ENCODE peak calls at places on chromosome 19, in eight cellular contexts. Q is H9, C is HCT116, J is PC-3, Z is neural progenitor cell, R is neuronal stem cell, S is PC-9, V is IMR-90. H is an unnamed sample. For H3K9me3, the result is how much of the 10 kb centered on the place peaks cover.

GRCh38 chr19:41377977-41378707 is 1.8 kb downstream of the TMEM91 start:
- DNase-seq in Q (peak), C (no peak), J (no peak), Z (peak), R (no peak), S (no peak), V (no peak), H (no peak)

GRCh38 chr19:55350620-55351315 is 3.8 kb downstream of the COX6B2 start:
- DNase-seq in Q (no peak), C (no peak), J (no peak), Z (no peak), R (no peak), S (no peak), V (no peak), H (no peak)

GRCh38 chr19:35037716-35038622 is 3.6 kb upstream of the HPN start:
- DNase-seq in Q (no peak), C (no peak), J (no peak), Z (no peak), R (no peak), S (no peak), V (no peak), H (no peak)

GRCh38 chr19:41364546-41365391 is 820 bp upstream of the B9D2 start:
- DNase-seq in Q (no peak), C (no peak), J (no peak), Z (no peak), R (no peak), S (no peak), V (peak), H (no peak)

GRCh38 chr19:5395996-5396939 is 55.7 kb upstream of the PTPRS start:
- DNase-seq in Q (no peak), C (no peak), J (no peak), Z (peak), R (no peak), S (no peak), V (no peak), H (no peak)

GRCh38 chr19:4233282-4233853 is 4.0 kb downstream of the EBI3 start:
- DNase-seq in Q (peak), C (peak), J (peak), Z (peak), R (no peak), S (no peak), V (peak), H (peak)

GRCh38 chr19:42412223-42412622 is 15.0 kb downstream of the LIPE start:
- DNase-seq in Q (no peak), C (no peak), J (no peak), Z (peak), R (no peak), S (peak), V (no peak), H (no peak)

GRCh38 chr19:9883231-9883758 is 48.2 kb downstream of the PIN1 start:
- DNase-seq in Q (peak), C (peak), J (peak), Z (peak), R (peak), S (peak), V (no peak), H (no peak)

GRCh38 chr19:46394398-46394797 is 19.0 kb downstream of the CCDC8 start:
- DNase-seq in Q (no peak), C (no peak), J (no peak), Z (no peak), R (no peak), S (no peak), V (no peak), H (peak)

GRCh38 chr19:11382898-11383705 is 1.0 kb downstream of the EPOR start:
- DNase-seq in Q (peak), C (peak), J (peak), Z (peak), R (no peak), S (no peak), V (no peak), H (no peak)

GRCh38 chr19:2743099-2743498 is 3.3 kb upstream of the SLC39A3 start:
- DNase-seq in Q (no peak), C (no peak), J (no peak), Z (no peak), R (no peak), S (no peak), V (no peak), H (no peak)

GRCh38 chr19:8081569-8082550 is 29.3 kb downstream of the CCL25 start:
- DNase-seq in Q (no peak), C (no peak), J (no peak), Z (no peak), R (no peak), S (no peak), V (no peak), H (no peak)

GRCh38 chr19:44757057-44757734 is 8.7 kb downstream of the BCL3 start:
- DNase-seq in Q (no peak), C (no peak), J (no peak), Z (peak), R (no peak), S (no peak), V (peak), H (peak)

GRCh38 chr19:44943801-44944249 is 1.8 kb downstream of the APOC4 start:
- DNase-seq in Q (no peak), C (no peak), J (no peak), Z (no peak), R (no peak), S (no peak), V (no peak), H (no peak)

GRCh38 chr19:482186-483041 is 13.9 kb upstream of the MADCAM1 start:
- DNase-seq in Q (no peak), C (no peak), J (no peak), Z (peak), R (no peak), S (no peak), V (no peak), H (no peak)

GRCh38 chr19:13029301-13029880 is 34.1 kb downstream of the NFIX start:
- DNase-seq in Q (no peak), C (no peak), J (no peak), Z (no peak), R (no peak), S (no peak), V (no peak), H (no peak)

GRCh38 chr19:57016491-57016890 is 103.3 kb upstream of the USP29 start:
- DNase-seq in Q (no peak), C (no peak), J (no peak), Z (no peak), R (no peak), S (no peak), V (no peak), H (no peak)

GRCh38 chr19:10701955-10702307 is 692 bp downstream of the QTRT1 start:
- DNase-seq in Q (peak), C (no peak), J (peak), Z (peak), R (peak), S (no peak), V (no peak), H (no peak)

GRCh38 chr19:14446336-14447036 is 13.4 kb downstream of the PKN1 start:
- DNase-seq in Q (no peak), C (no peak), J (no peak), Z (no peak), R (no peak), S (no peak), V (no peak), H (no peak)

GRCh38 chr19:38647966-38648788 is 728 bp downstream of the ACTN4 start:
- DNase-seq in Q (no peak), C (no peak), J (no peak), Z (no peak), R (no peak), S (no peak), V (no peak), H (no peak)

GRCh38 chr19:55005684-55006488 is 32.2 kb downstream of the GP6 start:
- DNase-seq in Q (peak), C (peak), J (peak), Z (peak), R (no peak), S (peak), V (no peak), H (peak)

GRCh38 chr19:44848036-44848804 is 2.1 kb downstream of the NECTIN2 start:
- DNase-seq in Q (peak), C (no peak), J (peak), Z (peak), R (peak), S (no peak), V (peak), H (peak)

GRCh38 chr19:33124207-33125098 is 7.5 kb upstream of the WDR88 start:
- DNase-seq in Q (no peak), C (no peak), J (no peak), Z (peak), R (no peak), S (no peak), V (no peak), H (no peak)

GRCh38 chr19:3580156-3580955 is 4.9 kb upstream of the GIPC3 start:
- DNase-seq in Q (no peak), C (no peak), J (peak), Z (no peak), R (no peak), S (peak), V (peak), H (peak)

GRCh38 chr19:30160996-30161655 is 211.1 kb upstream of the ZNF536 start:
- DNase-seq in Q (no peak), C (no peak), J (no peak), Z (no peak), R (no peak), S (no peak), V (no peak), H (no peak)

GRCh38 chr19:28386080-28386869 is 826.7 kb downstream of the UQCRFS1 start:
- DNase-seq in Q (no peak), C (no peak), J (no peak), Z (no peak), R (no peak), S (no peak), V (no peak), H (no peak)

GRCh38 chr19:47274891-47275865 is 493 bp downstream of the INAFM1 start:
- DNase-seq in Q (no peak), C (no peak), J (peak), Z (peak), R (no peak), S (no peak), V (no peak), H (no peak)

GRCh38 chr19:17001603-17002183 is 24.9 kb downstream of the CPAMD8 start:
- DNase-seq in Q (no peak), C (no peak), J (no peak), Z (no peak), R (no peak), S (no peak), V (no peak), H (no peak)

GRCh38 chr19:27660428-27660827 is 1552.5 kb downstream of the UQCRFS1 start:
- DNase-seq in Q (no peak), C (no peak), J (no peak), Z (no peak), R (no peak), S (peak), V (no peak), H (no peak)

GRCh38 chr19:36514012-36514612 is 14.0 kb downstream of the ZNF260 start:
- DNase-seq in Q (no peak), C (no peak), J (no peak), Z (no peak), R (no peak), S (no peak), V (no peak), H (peak)

GRCh38 chr19:48977061-48977460 is 12.0 kb downstream of the FTL start:
- DNase-seq in Q (no peak), C (no peak), J (no peak), Z (no peak), R (no peak), S (no peak), V (no peak), H (no peak)

GRCh38 chr19:48970923-48971395 is 5.8 kb downstream of the FTL start:
- DNase-seq in Q (peak), C (no peak), J (peak), Z (peak), R (peak), S (peak), V (peak), H (peak)

GRCh38 chr19:48970139-48970766 is 5.1 kb downstream of the FTL start:
- DNase-seq in Q (no peak), C (no peak), J (no peak), Z (no peak), R (no peak), S (no peak), V (no peak), H (no peak)

GRCh38 chr19:48975947-48976847 is 11.1 kb downstream of the FTL start:
- DNase-seq in Q (no peak), C (no peak), J (no peak), Z (peak), R (no peak), S (peak), V (no peak), H (no peak)
- H2AFZ ChIP-seq in Q (no peak), C (no peak), J (no peak), Z (no peak), R (peak), S (no peak), V (peak), H (no peak)

GRCh38 chr19:15663245-15663644 is 9.6 kb upstream of the CYP4F12 start:
- DNase-seq in Q (no peak), C (no peak), J (no peak), Z (no peak), R (no peak), S (no peak), V (no peak), H (no peak)
- H3K9me3 ChIP-seq in Q (half or more), C (under half), J (under half), Z (under half), R (under half), S (under half), V (under half), H (under half)

DNA sequence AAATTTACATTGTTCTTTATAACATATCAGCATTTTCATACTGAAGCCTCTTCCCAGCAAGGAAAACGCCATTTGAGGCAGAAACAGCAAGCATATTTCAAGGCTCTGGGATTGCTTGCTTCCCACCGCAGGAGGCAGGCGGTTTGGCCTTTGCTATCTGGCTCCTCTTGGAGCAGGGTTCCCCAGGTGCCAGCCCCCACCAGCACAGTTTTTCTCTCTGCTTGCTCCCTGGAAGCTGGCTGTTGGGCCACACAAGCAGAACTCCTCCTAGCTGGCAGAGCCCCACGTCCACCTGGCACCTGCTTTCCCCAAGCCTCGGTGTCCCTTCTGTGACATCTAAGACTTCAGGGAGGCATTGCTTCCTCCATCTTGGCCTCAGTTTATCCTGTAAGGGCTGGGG is 16.7 kb downstream of the GATAD2A start:
- DNase-seq in Q (no peak), C (no peak), J (no peak), Z (no peak), R (no peak), S (no peak), V (no peak), H (no peak)
- H3K4me2 ChIP-seq in Q (no peak), C (no peak), J (no peak), Z (no peak), R (no peak), S (no peak), V (no peak), H (no peak)

GRCh38 chr19:1618157-1619093 is 13.2 kb upstream of the UQCR11 start:
- DNase-seq in Q (peak), C (peak), J (peak), Z (peak), R (no peak), S (no peak), V (no peak), H (no peak)

GRCh38 chr19:1613808-1614570 is 8.7 kb upstream of the UQCR11 start:
- DNase-seq in Q (no peak), C (no peak), J (no peak), Z (no peak), R (no peak), S (no peak), V (no peak), H (no peak)

GRCh38 chr19:1615156-1615765 is 10.0 kb upstream of the UQCR11 start:
- DNase-seq in Q (no peak), C (no peak), J (no peak), Z (no peak), R (no peak), S (no peak), V (no peak), H (no peak)

GRCh38 chr19:1616875-1617274 is 11.6 kb upstream of the UQCR11 start:
- DNase-seq in Q (no peak), C (no peak), J (no peak), Z (no peak), R (no peak), S (no peak), V (no peak), H (no peak)

DNA sequence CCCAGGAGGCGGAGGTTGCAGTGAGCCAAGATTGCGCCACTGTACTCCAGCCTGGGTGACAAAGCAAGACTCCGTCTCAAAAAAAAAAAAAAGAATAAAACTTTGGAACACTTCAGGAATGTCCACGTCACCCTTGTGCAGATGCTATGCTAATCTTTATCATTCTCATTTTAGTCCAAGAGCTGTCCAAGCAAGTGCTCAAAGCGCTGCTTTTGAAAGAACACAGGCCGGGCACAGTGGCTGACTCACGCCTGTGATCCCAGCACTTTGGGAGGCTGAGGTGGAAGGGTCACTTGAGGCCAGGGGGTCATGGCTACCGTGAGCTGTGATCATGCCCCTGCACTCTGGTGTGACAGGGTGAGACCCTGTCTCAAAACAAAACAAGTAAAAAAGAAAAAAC is 11.1 kb upstream of the UQCR11 start:
- DNase-seq in Q (no peak), C (no peak), J (no peak), Z (no peak), R (no peak), S (no peak), V (no peak), H (peak)
- H2AFZ ChIP-seq in Q (no peak), C (no peak), J (no peak), Z (no peak), R (no peak), S (no peak), V (no peak), H (no peak)

DNA sequence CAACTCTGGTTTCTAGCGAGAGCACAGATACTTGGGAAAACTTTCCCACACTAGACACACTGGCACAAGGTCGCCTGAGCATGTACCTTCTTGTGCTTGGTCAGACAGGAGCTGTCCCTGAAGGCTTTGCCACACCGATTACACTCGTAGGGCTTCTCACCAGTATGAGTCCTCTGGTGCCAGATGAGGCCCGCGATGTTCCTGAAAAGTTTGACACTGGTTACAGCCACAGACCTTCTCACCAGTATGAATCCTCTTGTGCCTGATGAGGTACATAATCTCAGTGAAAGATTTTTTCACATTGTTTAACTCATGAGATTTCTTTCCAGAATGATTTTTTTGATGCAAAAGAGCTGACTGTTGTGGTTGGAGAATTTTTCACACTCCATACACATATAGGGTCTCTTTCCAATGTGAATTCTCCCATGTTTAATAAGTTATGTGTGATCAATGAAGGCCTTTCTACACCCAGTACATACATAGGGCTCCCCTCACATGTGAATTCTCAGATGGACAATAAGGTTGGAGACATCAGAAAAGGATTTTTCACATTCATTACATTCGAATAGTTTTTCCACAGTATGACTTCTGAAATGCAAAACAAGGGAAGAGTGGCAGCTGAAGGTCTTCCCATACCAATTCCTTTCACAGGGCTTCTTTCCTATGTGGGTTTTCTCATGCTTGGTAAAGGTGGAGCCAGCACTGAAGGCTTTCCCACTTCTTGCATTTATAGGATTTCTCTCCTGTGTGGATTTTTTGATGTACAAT is 9.9 kb upstream of the ZSCAN18 start:
- DNase-seq in Q (no peak), C (no peak), J (no peak), Z (no peak), R (no peak), S (no peak), V (no peak), H (no peak)
- H3K9me3 ChIP-seq in Q (half or more), C (under half), J (half or more), Z (under half), R (under half), S (half or more), V (half or more), H (under half)

DNA sequence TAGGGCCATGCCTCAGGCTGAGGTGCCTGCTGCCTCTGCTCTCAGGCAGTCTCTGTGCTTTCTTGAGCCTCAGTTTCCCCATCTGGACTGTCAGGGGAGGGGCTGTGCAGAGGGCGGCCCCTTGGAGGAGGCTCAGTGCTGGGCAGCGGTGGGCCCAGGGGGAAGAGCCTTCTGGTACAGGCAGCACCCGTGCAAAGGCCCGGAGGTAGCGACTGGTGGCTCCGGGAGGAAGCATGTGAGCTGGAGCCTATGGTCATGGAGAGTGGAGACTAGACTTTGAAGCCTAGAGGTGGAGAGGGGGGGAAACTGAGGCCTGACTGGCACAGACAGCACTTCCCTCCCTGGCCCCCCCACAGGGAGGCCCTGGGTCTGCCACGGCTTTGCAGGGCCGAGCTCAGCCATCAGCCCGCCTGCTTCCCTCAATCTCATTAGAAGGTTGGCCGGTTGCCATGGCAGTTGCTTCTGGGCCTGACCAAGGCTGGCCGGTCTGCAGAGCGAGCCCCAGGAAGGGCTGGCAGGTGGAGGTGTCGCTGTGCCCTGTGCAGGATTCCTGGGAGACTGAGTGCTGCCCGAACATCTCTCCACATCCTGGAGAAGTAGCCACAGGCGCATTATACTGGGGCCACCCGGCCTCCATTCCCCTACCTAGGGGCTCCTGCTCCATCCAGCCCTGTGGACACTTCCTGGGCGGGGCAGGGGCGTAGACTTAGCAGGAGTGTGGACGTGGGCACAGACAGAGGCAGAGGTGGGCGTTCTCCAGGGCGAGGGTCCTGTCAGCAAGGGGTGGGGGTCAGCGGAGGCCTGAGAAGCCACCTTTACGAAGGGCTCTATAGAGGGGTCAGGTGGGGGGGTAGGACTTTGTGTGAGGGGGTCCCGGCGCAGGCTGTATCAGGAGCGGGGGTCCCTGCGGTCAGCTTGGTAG is 53.2 kb downstream of the CRTC1 start:
- DNase-seq in Q (no peak), C (no peak), J (no peak), Z (no peak), R (no peak), S (no peak), V (no peak), H (peak)
- H3K4me2 ChIP-seq in Q (no peak), C (no peak), J (no peak), Z (no peak), R (no peak), S (no peak), V (no peak), H (no peak)